ENCODE peak calls at places on chromosome 19, in seven cellular contexts. One of them, this sample, is unnamed.

GRCh38 chr19:46373573-46374359 is 26.9 kb downstream of the PPP5C start:
- DNase-seq in nephron progenitor cell: no peak
- DNase-seq in GM10248: no peak
- DNase-seq in progenitor cell of endocrine pancreas: peak
- DNase-seq in neural progenitor cell: peak
- DNase-seq in H1: peak
- DNase-seq in WTC11: peak
- DNase-seq in this sample: no peak

GRCh38 chr19:12922959-12923358 is 3.9 kb upstream of the SYCE2 start:
- DNase-seq in nephron progenitor cell: no peak
- DNase-seq in GM10248: no peak
- DNase-seq in progenitor cell of endocrine pancreas: no peak
- DNase-seq in neural progenitor cell: no peak
- DNase-seq in H1: no peak
- DNase-seq in WTC11: no peak
- DNase-seq in this sample: no peak

GRCh38 chr19:33086955-33087354 is 6.0 kb downstream of the GPATCH1 start:
- DNase-seq in nephron progenitor cell: no peak
- DNase-seq in GM10248: no peak
- DNase-seq in progenitor cell of endocrine pancreas: no peak
- DNase-seq in neural progenitor cell: no peak
- DNase-seq in H1: no peak
- DNase-seq in WTC11: no peak
- DNase-seq in this sample: no peak

GRCh38 chr19:34075661-34076091 is 96.6 kb upstream of the LSM14A start:
- DNase-seq in nephron progenitor cell: no peak
- DNase-seq in GM10248: no peak
- DNase-seq in progenitor cell of endocrine pancreas: no peak
- DNase-seq in neural progenitor cell: no peak
- DNase-seq in H1: no peak
- DNase-seq in WTC11: no peak
- DNase-seq in this sample: no peak

GRCh38 chr19:46606019-46606418 is 4.9 kb downstream of the CALM3 start:
- DNase-seq in nephron progenitor cell: no peak
- DNase-seq in GM10248: peak
- DNase-seq in progenitor cell of endocrine pancreas: no peak
- DNase-seq in neural progenitor cell: no peak
- DNase-seq in H1: no peak
- DNase-seq in WTC11: peak
- DNase-seq in this sample: no peak

GRCh38 chr19:4109626-4109945 is 14.3 kb downstream of the MAP2K2 start:
- DNase-seq in nephron progenitor cell: no peak
- DNase-seq in GM10248: no peak
- DNase-seq in progenitor cell of endocrine pancreas: no peak
- DNase-seq in neural progenitor cell: no peak
- DNase-seq in H1: no peak
- DNase-seq in WTC11: no peak
- DNase-seq in this sample: no peak

GRCh38 chr19:43489979-43490599 is 14.5 kb downstream of the PHLDB3 start:
- DNase-seq in nephron progenitor cell: no peak
- DNase-seq in GM10248: no peak
- DNase-seq in progenitor cell of endocrine pancreas: no peak
- DNase-seq in neural progenitor cell: no peak
- DNase-seq in H1: no peak
- DNase-seq in WTC11: no peak
- DNase-seq in this sample: no peak

GRCh38 chr19:50230379-50231351 is 27.2 kb downstream of the MYH14 start:
- DNase-seq in nephron progenitor cell: peak
- DNase-seq in GM10248: no peak
- DNase-seq in progenitor cell of endocrine pancreas: no peak
- DNase-seq in neural progenitor cell: peak
- DNase-seq in H1: peak
- DNase-seq in WTC11: peak
- DNase-seq in this sample: no peak

GRCh38 chr19:40739030-40739839 is 11.0 kb downstream of the ACTMAP start:
- DNase-seq in nephron progenitor cell: no peak
- DNase-seq in GM10248: no peak
- DNase-seq in progenitor cell of endocrine pancreas: no peak
- DNase-seq in neural progenitor cell: no peak
- DNase-seq in H1: no peak
- DNase-seq in WTC11: no peak
- DNase-seq in this sample: no peak

GRCh38 chr19:56217039-56217949 is 15.2 kb downstream of the ZSCAN5C start:
- DNase-seq in nephron progenitor cell: peak
- DNase-seq in GM10248: peak
- DNase-seq in progenitor cell of endocrine pancreas: peak
- DNase-seq in neural progenitor cell: peak
- DNase-seq in H1: peak
- DNase-seq in WTC11: peak
- DNase-seq in this sample: no peak

GRCh38 chr19:18843960-18844359 is 12.2 kb downstream of the UPF1 start:
- DNase-seq in nephron progenitor cell: no peak
- DNase-seq in GM10248: no peak
- DNase-seq in progenitor cell of endocrine pancreas: no peak
- DNase-seq in neural progenitor cell: no peak
- DNase-seq in H1: no peak
- DNase-seq in WTC11: no peak
- DNase-seq in this sample: no peak

GRCh38 chr19:55487884-55488687 is at the start of gene SSC5D:
- DNase-seq in nephron progenitor cell: no peak
- DNase-seq in GM10248: no peak
- DNase-seq in progenitor cell of endocrine pancreas: no peak
- DNase-seq in neural progenitor cell: peak
- DNase-seq in H1: peak
- DNase-seq in WTC11: no peak
- DNase-seq in this sample: no peak

GRCh38 chr19:40534148-40534547 is 42.5 kb upstream of the SHKBP1 start:
- DNase-seq in nephron progenitor cell: no peak
- DNase-seq in GM10248: no peak
- DNase-seq in progenitor cell of endocrine pancreas: no peak
- DNase-seq in neural progenitor cell: no peak
- DNase-seq in H1: no peak
- DNase-seq in WTC11: no peak
- DNase-seq in this sample: no peak

GRCh38 chr19:6362024-6362344 is 653 bp downstream of the CLPP start:
- DNase-seq in nephron progenitor cell: no peak
- DNase-seq in GM10248: no peak
- DNase-seq in progenitor cell of endocrine pancreas: no peak
- DNase-seq in neural progenitor cell: no peak
- DNase-seq in H1: peak
- DNase-seq in WTC11: no peak
- DNase-seq in this sample: no peak

GRCh38 chr19:16161848-16162247 is 11.5 kb downstream of the CIB3 start:
- DNase-seq in nephron progenitor cell: no peak
- DNase-seq in GM10248: no peak
- DNase-seq in progenitor cell of endocrine pancreas: no peak
- DNase-seq in neural progenitor cell: no peak
- DNase-seq in H1: no peak
- DNase-seq in WTC11: no peak
- DNase-seq in this sample: no peak

GRCh38 chr19:42088471-42089190 is 12.7 kb downstream of the ZNF574 start:
- DNase-seq in nephron progenitor cell: no peak
- DNase-seq in GM10248: no peak
- DNase-seq in progenitor cell of endocrine pancreas: no peak
- DNase-seq in neural progenitor cell: no peak
- DNase-seq in H1: no peak
- DNase-seq in WTC11: no peak
- DNase-seq in this sample: no peak

GRCh38 chr19:33295621-33296472 is 6.5 kb downstream of the CEBPA start:
- DNase-seq in nephron progenitor cell: no peak
- DNase-seq in GM10248: no peak
- DNase-seq in progenitor cell of endocrine pancreas: no peak
- DNase-seq in neural progenitor cell: no peak
- DNase-seq in H1: no peak
- DNase-seq in WTC11: no peak
- DNase-seq in this sample: no peak

GRCh38 chr19:48999481-49000325 is 6.0 kb downstream of the RUVBL2 start:
- DNase-seq in nephron progenitor cell: peak
- DNase-seq in GM10248: peak
- DNase-seq in progenitor cell of endocrine pancreas: peak
- DNase-seq in neural progenitor cell: peak
- DNase-seq in H1: peak
- DNase-seq in WTC11: peak
- DNase-seq in this sample: peak

GRCh38 chr19:13082192-13083007 is 20.3 kb downstream of the LYL1 start:
- DNase-seq in nephron progenitor cell: peak
- DNase-seq in GM10248: no peak
- DNase-seq in progenitor cell of endocrine pancreas: no peak
- DNase-seq in neural progenitor cell: peak
- DNase-seq in H1: no peak
- DNase-seq in WTC11: peak
- DNase-seq in this sample: no peak

GRCh38 chr19:47351545-47351944 is 2.4 kb downstream of the DHX34 start:
- DNase-seq in nephron progenitor cell: no peak
- DNase-seq in GM10248: no peak
- DNase-seq in progenitor cell of endocrine pancreas: no peak
- DNase-seq in neural progenitor cell: peak
- DNase-seq in H1: no peak
- DNase-seq in WTC11: no peak
- DNase-seq in this sample: peak

GRCh38 chr19:53466726-53467125 is 807 bp upstream of the ZNF813 start:
- DNase-seq in nephron progenitor cell: no peak
- DNase-seq in GM10248: no peak
- DNase-seq in progenitor cell of endocrine pancreas: no peak
- DNase-seq in neural progenitor cell: peak
- DNase-seq in H1: no peak
- DNase-seq in WTC11: no peak
- DNase-seq in this sample: no peak
- TF ChIP-seq CTCF in nephron progenitor cell: no peak
- TF ChIP-seq CTCF in GM10248: no peak
- TF ChIP-seq CTCF in progenitor cell of endocrine pancreas: peak
- TF ChIP-seq CTCF in neural progenitor cell: peak
- TF ChIP-seq CTCF in H1: peak
- TF ChIP-seq CTCF in WTC11: no peak
- TF ChIP-seq CTCF in this sample: no peak

GRCh38 chr19:2084993-2085720 is 11.0 kb downstream of the MOB3A start:
- DNase-seq in nephron progenitor cell: no peak
- DNase-seq in GM10248: peak
- DNase-seq in progenitor cell of endocrine pancreas: no peak
- DNase-seq in neural progenitor cell: no peak
- DNase-seq in H1: no peak
- DNase-seq in WTC11: no peak
- DNase-seq in this sample: peak

GRCh38 chr19:2089727-2090053 is 6.4 kb downstream of the MOB3A start:
- DNase-seq in nephron progenitor cell: no peak
- DNase-seq in GM10248: no peak
- DNase-seq in progenitor cell of endocrine pancreas: no peak
- DNase-seq in neural progenitor cell: no peak
- DNase-seq in H1: no peak
- DNase-seq in WTC11: no peak
- DNase-seq in this sample: no peak

GRCh38 chr19:2083174-2083854 is 12.8 kb downstream of the MOB3A start:
- DNase-seq in nephron progenitor cell: no peak
- DNase-seq in GM10248: peak
- DNase-seq in progenitor cell of endocrine pancreas: no peak
- DNase-seq in neural progenitor cell: no peak
- DNase-seq in H1: no peak
- DNase-seq in WTC11: no peak
- DNase-seq in this sample: peak

GRCh38 chr19:2087621-2088100 is 8.5 kb downstream of the MOB3A start:
- DNase-seq in nephron progenitor cell: no peak
- DNase-seq in GM10248: peak
- DNase-seq in progenitor cell of endocrine pancreas: no peak
- DNase-seq in neural progenitor cell: no peak
- DNase-seq in H1: no peak
- DNase-seq in WTC11: no peak
- DNase-seq in this sample: peak

GRCh38 chr19:2089001-2089711 is 7.0 kb downstream of the MOB3A start:
- DNase-seq in nephron progenitor cell: no peak
- DNase-seq in GM10248: peak
- DNase-seq in progenitor cell of endocrine pancreas: no peak
- DNase-seq in neural progenitor cell: no peak
- DNase-seq in H1: no peak
- DNase-seq in WTC11: no peak
- DNase-seq in this sample: no peak
- TF ChIP-seq CTCF in nephron progenitor cell: no peak
- TF ChIP-seq CTCF in GM10248: no peak
- TF ChIP-seq CTCF in progenitor cell of endocrine pancreas: no peak
- TF ChIP-seq CTCF in neural progenitor cell: no peak
- TF ChIP-seq CTCF in H1: no peak
- TF ChIP-seq CTCF in WTC11: no peak
- TF ChIP-seq CTCF in this sample: no peak

GRCh38 chr19:8069116-8069973 is 16.8 kb downstream of the CCL25 start:
- DNase-seq in nephron progenitor cell: no peak
- DNase-seq in GM10248: no peak
- DNase-seq in progenitor cell of endocrine pancreas: no peak
- DNase-seq in neural progenitor cell: peak
- DNase-seq in H1: peak
- DNase-seq in WTC11: peak
- DNase-seq in this sample: no peak
- TF ChIP-seq CTCF in nephron progenitor cell: peak
- TF ChIP-seq CTCF in GM10248: peak
- TF ChIP-seq CTCF in progenitor cell of endocrine pancreas: peak
- TF ChIP-seq CTCF in neural progenitor cell: peak
- TF ChIP-seq CTCF in H1: peak
- TF ChIP-seq CTCF in WTC11: peak
- TF ChIP-seq CTCF in this sample: peak

GRCh38 chr19:11404588-11405258 is 14.4 kb downstream of the RGL3 start:
- DNase-seq in nephron progenitor cell: no peak
- DNase-seq in GM10248: no peak
- DNase-seq in progenitor cell of endocrine pancreas: no peak
- DNase-seq in neural progenitor cell: no peak
- DNase-seq in H1: no peak
- DNase-seq in WTC11: no peak
- DNase-seq in this sample: no peak

GRCh38 chr19:11397089-11397610 is 13.0 kb upstream of the EPOR start:
- DNase-seq in nephron progenitor cell: no peak
- DNase-seq in GM10248: peak
- DNase-seq in progenitor cell of endocrine pancreas: no peak
- DNase-seq in neural progenitor cell: no peak
- DNase-seq in H1: no peak
- DNase-seq in WTC11: no peak
- DNase-seq in this sample: no peak

GRCh38 chr19:11399667-11400066 is 15.6 kb upstream of the EPOR start:
- DNase-seq in nephron progenitor cell: no peak
- DNase-seq in GM10248: peak
- DNase-seq in progenitor cell of endocrine pancreas: no peak
- DNase-seq in neural progenitor cell: no peak
- DNase-seq in H1: no peak
- DNase-seq in WTC11: no peak
- DNase-seq in this sample: peak

GRCh38 chr19:11401808-11402543 is 17.1 kb downstream of the RGL3 start:
- DNase-seq in nephron progenitor cell: no peak
- DNase-seq in GM10248: no peak
- DNase-seq in progenitor cell of endocrine pancreas: no peak
- DNase-seq in neural progenitor cell: no peak
- DNase-seq in H1: no peak
- DNase-seq in WTC11: no peak
- DNase-seq in this sample: no peak

DNA sequence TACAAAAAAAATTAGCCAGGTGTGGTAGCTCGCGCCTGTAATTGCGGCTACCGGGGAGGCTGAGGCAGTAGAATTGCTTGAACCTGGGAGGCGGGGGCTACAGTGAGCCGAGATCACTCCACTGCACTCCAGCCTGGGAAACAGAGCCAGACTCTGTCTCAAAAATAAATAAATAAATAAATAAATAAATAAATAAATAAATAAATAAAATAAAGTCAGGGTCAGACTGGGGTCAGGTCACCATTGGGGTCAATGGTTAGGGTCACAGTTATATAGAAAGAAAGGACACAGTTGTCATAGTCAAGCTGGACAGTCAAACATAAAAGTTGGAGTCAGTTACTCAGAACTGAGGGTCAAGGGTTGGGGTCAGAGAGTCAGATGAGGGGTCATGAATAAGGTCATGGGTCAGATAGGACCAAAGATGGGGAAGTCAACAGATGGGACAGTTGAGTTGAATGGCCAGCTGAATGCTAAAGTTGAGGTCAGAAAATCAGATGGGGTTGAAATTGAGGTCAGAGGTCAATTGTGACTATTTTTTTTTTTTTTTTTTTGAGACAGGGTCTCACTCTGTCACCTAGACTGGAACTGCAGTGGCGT is 16.7 kb upstream of the EPOR start:
- DNase-seq in nephron progenitor cell: no peak
- DNase-seq in GM10248: no peak
- DNase-seq in progenitor cell of endocrine pancreas: no peak
- DNase-seq in neural progenitor cell: no peak
- DNase-seq in H1: no peak
- DNase-seq in WTC11: no peak
- DNase-seq in this sample: peak
- TF ChIP-seq CTCF in nephron progenitor cell: no peak
- TF ChIP-seq CTCF in GM10248: no peak
- TF ChIP-seq CTCF in progenitor cell of endocrine pancreas: no peak
- TF ChIP-seq CTCF in neural progenitor cell: no peak
- TF ChIP-seq CTCF in H1: no peak
- TF ChIP-seq CTCF in WTC11: no peak
- TF ChIP-seq CTCF in this sample: no peak